ENCODE peak calls at places on chromosomes 16 and 17, in eight cellular contexts. H, E, X, N, M, F, C and Q are unnamed samples.

GRCh38 chr17:82943751-82944150 is 103.9 kb upstream of the ZNF750 start:
- DNase-seq in N (no peak), F (no peak), H (no peak), C (peak; percentile 17), M (no peak), X (no peak), E (no peak), Q (no peak)

GRCh38 chr17:61218438-61218837 is 181.2 kb upstream of the TBX2 start:
- DNase-seq in M (no peak), E (peak; percentile 30), N (no peak), H (no peak), X (no peak), C (no peak), F (no peak), Q (no peak)

GRCh38 chr17:39138416-39139136 is 12.9 kb downstream of the PLXDC1 start:
- DNase-seq in M (no peak), E (no peak), N (no peak), X (no peak), H (no peak), C (no peak), F (no peak), Q (no peak)

GRCh38 chr17:68305132-68305531 is 13.8 kb downstream of the ARSG start:
- DNase-seq in C (no peak), M (no peak), F (no peak), H (no peak), N (no peak), E (no peak), X (no peak), Q (no peak)

GRCh38 chr17:4986403-4986802 is 1.1 kb downstream of the CAMTA2 start:
- DNase-seq in M (no peak), C (no peak), H (no peak), X (no peak), E (no peak), N (peak; percentile 27), F (no peak), Q (peak; percentile 57)

GRCh38 chr17:74493381-74493833 is 27.0 kb downstream of the CD300A start:
- DNase-seq in X (peak; percentile 74), C (peak; percentile 70), H (peak; percentile 48), N (peak; percentile 83), M (peak; percentile 69), E (no peak), F (peak; percentile 72), Q (peak; percentile 67)

GRCh38 chr17:1577186-1577585 is 14.6 kb upstream of the PITPNA start:
- DNase-seq in C (peak; percentile 96), E (peak; percentile 61), M (no peak), H (no peak), F (no peak), X (no peak), N (peak; percentile 74), Q (no peak)

GRCh38 chr16:917591-918061 is 53.2 kb downstream of the LMF1 start:
- DNase-seq in X (no peak), M (no peak), H (no peak), N (no peak), E (no peak), F (no peak), C (no peak), Q (no peak)

GRCh38 chr17:47099451-47099986 is 89.6 kb downstream of the CDC27 start:
- DNase-seq in H (no peak), X (peak; percentile 16), F (no peak), N (no peak), M (no peak), E (no peak), C (no peak), Q (no peak)

GRCh38 chr16:56625140-56625942 is at the start of gene MT1E:
- DNase-seq in H (no peak), E (no peak), N (peak; percentile 82), C (peak; percentile 88), X (peak; percentile 76), F (no peak), M (no peak), Q (peak; percentile 73)

GRCh38 chr16:1262210-1262845 is 6.5 kb downstream of the TPSD1 start:
- DNase-seq in M (no peak), E (no peak), X (no peak), F (no peak), C (no peak), H (no peak), N (no peak), Q (no peak)

GRCh38 chr16:73048292-73049050 is 543 bp upstream of the ZFHX3 start:
- DNase-seq in H (no peak), E (no peak), C (peak; percentile 83), M (no peak), N (peak; percentile 65), X (no peak), F (no peak), Q (no peak)

GRCh38 chr17:491086-492014 is 138.7 kb upstream of the RPH3AL start:
- DNase-seq in X (no peak), M (peak; percentile 26), H (no peak), F (peak; percentile 56), E (peak; percentile 34), N (peak; percentile 82), C (peak; percentile 73), Q (peak; percentile 34)

GRCh38 chr16:77585852-77586251 is 136.5 kb upstream of the NUDT7 start:
- DNase-seq in M (no peak), X (no peak), E (no peak), C (no peak), N (no peak), F (no peak), H (no peak), Q (no peak)

GRCh38 chr16:1974157-1975070 is 2.6 kb downstream of the TBL3 start:
- DNase-seq in E (no peak), C (no peak), H (no peak), F (no peak), N (no peak), X (no peak), M (no peak), Q (no peak)

GRCh38 chr17:72587773-72588511 is 467.1 kb downstream of the SOX9 start:
- DNase-seq in E (no peak), N (peak; percentile 59), M (no peak), X (peak; percentile 88), C (no peak), F (no peak), H (no peak), Q (peak; percentile 62)